ENCODE peak calls at places on chromosomes 1 and 21, in six cellular contexts. G is IMR-90, L is H1, N is H9, Z is neuronal stem cell, P is trophoblast cell. J is an unnamed sample.

GRCh38 chr1:169495050-169495740 is 9.5 kb upstream of the SLC19A2 start:
- DNase-seq in G (no peak), L (no peak), N (no peak), Z (no peak), P (peak; percentile 43), J (peak; percentile 30)

GRCh38 chr1:33464552-33464951 is 7.9 kb upstream of the ZSCAN20 start:
- DNase-seq in G (no peak), L (no peak), N (no peak), Z (no peak), P (no peak), J (no peak)

GRCh38 chr1:169931795-169932195 is 38.1 kb upstream of the SCYL3 start:
- DNase-seq in G (peak; percentile 29), L (no peak), N (no peak), Z (no peak), P (no peak), J (no peak)

GRCh38 chr1:182841368-182841988 is 2.3 kb downstream of the DHX9 start:
- DNase-seq in G (peak; percentile 72), L (no peak), N (no peak), Z (no peak), P (peak; percentile 47), J (peak; percentile 59)

GRCh38 chr1:197526736-197527371 is 248.4 kb downstream of the DENND1B start:
- DNase-seq in G (peak; percentile 44), L (no peak), N (no peak), Z (no peak), P (peak; percentile 64), J (peak; percentile 36)

GRCh38 chr1:178520803-178521202 is 7.9 kb downstream of the TEX35 start:
- DNase-seq in G (no peak), L (no peak), N (no peak), Z (no peak), P (no peak), J (no peak)

GRCh38 chr1:240189386-240189989 is 97.8 kb downstream of the FMN2 start:
- DNase-seq in G (peak; percentile 53), L (peak; percentile 9), N (no peak), Z (peak; percentile 48), P (peak; percentile 70), J (peak; percentile 48)

GRCh38 chr1:110548381-110548780 is 29.4 kb upstream of the KCNA10 start:
- DNase-seq in G (peak; percentile 8), L (no peak), N (peak; percentile 61), Z (no peak), P (peak; percentile 73), J (peak; percentile 18)

GRCh38 chr1:210232524-210233215 is at the start of gene SERTAD4:
- DNase-seq in G (no peak), L (no peak), N (peak; percentile 60), Z (peak; percentile 48), P (peak; percentile 96), J (peak; percentile 60)

GRCh38 chr21:41768371-41769042 is 1.7 kb upstream of the RIPK4 start:
- DNase-seq in G (peak; percentile 85), L (no peak), N (peak; percentile 79), Z (no peak), P (peak; percentile 44), J (peak; percentile 29)

GRCh38 chr1:19367584-19368041 is 55.5 kb downstream of the SLC66A1 start:
- DNase-seq in G (no peak), L (no peak), N (no peak), Z (no peak), P (peak; percentile 78), J (no peak)

GRCh38 chr1:34013136-34013535 is 149.3 kb downstream of the HMGB4 start:
- DNase-seq in G (no peak), L (no peak), N (no peak), Z (no peak), P (no peak), J (no peak)

GRCh38 chr1:244599937-244600350 is 53.0 kb upstream of the DESI2 start:
- DNase-seq in G (peak; percentile 98), L (no peak), N (no peak), Z (no peak), P (peak; percentile 92), J (peak; percentile 95)

GRCh38 chr1:60867782-60868181 is 214.6 kb upstream of the NFIA start:
- DNase-seq in G (no peak), L (no peak), N (no peak), Z (no peak), P (no peak), J (no peak)

GRCh38 chr1:54459140-54459539 is 52.9 kb upstream of the SSBP3 start:
- DNase-seq in G (no peak), L (no peak), N (no peak), Z (no peak), P (no peak), J (no peak)

GRCh38 chr1:54461731-54462596 is 55.8 kb upstream of the SSBP3 start:
- DNase-seq in G (no peak), L (no peak), N (no peak), Z (no peak), P (no peak), J (no peak)

GRCh38 chr1:54460861-54461382 is 54.7 kb upstream of the SSBP3 start:
- DNase-seq in G (no peak), L (no peak), N (no peak), Z (no peak), P (no peak), J (no peak)

GRCh38 chr1:54459714-54460113 is 53.5 kb upstream of the SSBP3 start:
- DNase-seq in G (no peak), L (no peak), N (no peak), Z (no peak), P (no peak), J (no peak)

DNA sequence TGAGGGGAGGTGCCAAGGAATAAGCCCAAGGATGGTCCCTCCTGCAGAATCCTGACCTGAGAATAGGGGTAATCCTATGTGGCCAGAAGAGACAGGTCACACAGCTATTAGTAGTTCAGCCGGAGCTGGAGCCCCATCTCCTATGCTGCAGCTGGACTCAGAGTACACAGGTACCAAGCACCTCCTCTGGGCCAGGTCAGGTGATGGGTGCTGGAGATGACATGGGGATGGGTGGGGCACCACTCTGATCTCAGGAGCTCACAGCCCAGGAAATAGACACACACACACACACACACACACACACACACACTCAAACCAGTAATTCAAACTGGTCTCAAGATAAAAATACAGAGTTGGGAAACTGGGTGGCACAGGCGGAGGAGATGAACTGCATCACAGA is 54.2 kb upstream of the SSBP3 start:
- DNase-seq in G (no peak), L (no peak), N (no peak), Z (no peak), P (no peak), J (no peak)
- H3K14ac ChIP-seq in G (no peak overlapping the region), L (no peak overlapping the region), N (no peak overlapping the region), Z (no peak overlapping the region), P (no peak overlapping the region), J (no peak overlapping the region)

DNA sequence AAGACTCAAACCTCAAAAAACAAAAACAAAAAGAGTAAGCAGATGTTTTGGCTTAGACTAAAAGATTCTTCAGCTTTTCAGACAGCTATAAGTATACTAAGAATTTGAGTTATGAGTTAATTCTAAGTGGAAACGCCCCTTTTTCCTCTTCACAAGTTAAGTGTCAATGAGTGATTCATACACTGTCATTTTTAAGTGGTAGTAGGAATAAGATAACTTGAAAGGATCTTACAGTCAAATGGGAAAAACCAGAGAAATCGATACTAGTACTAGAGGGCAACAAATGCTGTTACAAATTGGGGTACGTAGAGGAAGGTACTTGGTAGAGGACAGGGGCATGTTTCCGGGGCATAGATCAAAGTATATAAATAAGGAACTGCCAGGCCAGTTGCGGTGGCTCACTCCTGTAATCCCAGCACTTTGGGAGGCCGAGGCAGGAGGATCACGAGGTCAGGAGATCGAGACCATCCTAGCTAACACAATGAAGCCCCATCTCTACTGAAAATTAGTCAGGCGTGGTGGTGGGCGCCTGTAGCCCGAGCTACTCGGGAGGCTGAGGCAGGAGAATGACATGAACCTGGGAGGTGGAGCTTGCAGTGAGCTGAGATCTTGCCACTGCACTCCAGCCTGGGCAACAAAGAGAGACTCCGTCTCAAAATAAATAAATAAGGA is 7.4 kb downstream of the H3-3A start:
- DNase-seq in G (no peak), L (no peak), N (no peak), Z (no peak), P (peak; percentile 43), J (no peak)
- H2AFZ ChIP-seq in G (no peak overlapping the region), L (no peak overlapping the region), N (no peak overlapping the region), Z (no peak overlapping the region), P (no peak overlapping the region), J (no peak overlapping the region)

DNA sequence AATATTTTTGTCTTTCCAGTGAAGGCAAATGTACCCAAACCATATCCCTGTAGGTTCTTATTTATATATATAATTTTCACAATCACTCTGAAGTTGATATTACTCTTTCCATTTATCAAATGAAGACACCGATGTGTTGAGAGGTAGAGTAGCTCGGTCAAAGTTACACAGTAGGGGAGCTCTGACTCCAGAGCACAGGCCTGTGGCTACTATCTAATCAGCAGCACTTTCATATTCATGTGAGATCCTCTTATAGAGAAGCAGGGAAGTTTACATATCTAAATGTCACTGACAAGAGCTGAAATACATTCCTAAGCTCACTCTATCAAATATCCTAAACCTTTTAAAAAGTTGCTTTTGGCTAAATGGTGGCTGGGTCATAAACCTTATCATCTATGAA is 241.1 kb upstream of the B3GALT2 start:
- DNase-seq in G (no peak), L (no peak), N (no peak), Z (no peak), P (no peak), J (no peak)
- H3K14ac ChIP-seq in G (no peak overlapping the region), L (no peak overlapping the region), N (no peak overlapping the region), Z (no peak overlapping the region), P (no peak overlapping the region), J (no peak overlapping the region)

GRCh38 chr1:97071163-97071562 is 349.6 kb downstream of the PTBP2 start:
- DNase-seq in G (peak; percentile 47), L (no peak), N (no peak), Z (no peak), P (no peak), J (no peak)

GRCh38 chr1:97074771-97075170 is 353.2 kb downstream of the PTBP2 start:
- DNase-seq in G (no peak), L (no peak), N (no peak), Z (no peak), P (peak; percentile 3), J (no peak)

GRCh38 chr1:97070366-97070765 is 348.8 kb downstream of the PTBP2 start:
- DNase-seq in G (peak; percentile 75), L (no peak), N (no peak), Z (no peak), P (no peak), J (peak; percentile 13)

GRCh38 chr1:97073936-97074335 is 352.4 kb downstream of the PTBP2 start:
- DNase-seq in G (peak; percentile 13), L (no peak), N (no peak), Z (no peak), P (no peak), J (no peak)

DNA sequence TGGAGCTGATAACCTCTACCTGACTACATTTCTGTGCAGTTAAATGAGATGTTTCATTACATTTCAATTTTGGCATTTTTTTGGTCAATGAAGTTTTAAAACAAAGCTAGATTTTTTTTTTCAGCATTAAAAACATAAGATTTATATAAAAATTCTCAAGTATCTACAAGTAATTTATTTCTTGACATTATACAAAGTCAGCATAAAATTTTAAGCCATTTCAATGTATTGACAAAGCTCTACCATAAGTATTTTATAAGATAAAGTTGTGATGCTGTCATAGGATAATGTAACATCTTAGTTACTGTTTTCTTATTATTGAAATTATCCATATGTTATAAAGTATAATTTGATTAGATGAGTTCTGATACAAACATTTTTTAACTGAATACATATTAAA is 351.6 kb downstream of the PTBP2 start:
- DNase-seq in G (no peak), L (no peak), N (no peak), Z (no peak), P (no peak), J (no peak)
- H2AFZ ChIP-seq in G (no peak overlapping the region), L (no peak overlapping the region), N (no peak overlapping the region), Z (no peak overlapping the region), P (no peak overlapping the region), J (no peak overlapping the region)